ENCODE peak calls at places on chromosome 6, in four cellular contexts. A, W, J and U are unnamed samples.

GRCh38 chr6:141164042-141164748 is 968.5 kb upstream of the GJE1 start:
- DNase-seq in W (no peak), J (no peak), A (no peak), U (no peak)

GRCh38 chr6:11410539-11411307 is 126.8 kb upstream of the TMEM170B start:
- DNase-seq in W (no peak), J (no peak), A (no peak), U (no peak)

GRCh38 chr6:33677153-33677660 is 34.3 kb downstream of the UQCC2 start:
- DNase-seq in J (no peak), A (no peak), W (no peak), U (no peak)

GRCh38 chr6:162237331-162237730 is 490.2 kb downstream of the PRKN start:
- DNase-seq in A (no peak), W (no peak), J (no peak), U (no peak)

GRCh38 chr6:127813682-127814027 is 87.2 kb downstream of the THEMIS start:
- DNase-seq in W (no peak), J (no peak), A (no peak), U (no peak)

GRCh38 chr6:19399406-19399805 is 437.8 kb upstream of the ID4 start:
- DNase-seq in A (no peak), J (no peak), W (no peak), U (no peak)

GRCh38 chr6:470901-471448 is 79.4 kb downstream of the IRF4 start:
- DNase-seq in W (no peak), J (no peak), A (no peak), U (no peak)

GRCh38 chr6:52161689-52162438 is 24.3 kb upstream of the IL17A start:
- DNase-seq in W (no peak), A (no peak), J (no peak), U (no peak)

GRCh38 chr6:54850061-54850460 is 3.5 kb downstream of the FAM83B start:
- DNase-seq in J (no peak), A (no peak), W (no peak), U (no peak)

GRCh38 chr6:64383277-64383676 is 747.7 kb downstream of the PHF3 start:
- DNase-seq in A (no peak), W (no peak), J (no peak), U (no peak)

GRCh38 chr6:25601797-25602679 is 50.0 kb upstream of the SCGN start:
- DNase-seq in J (no peak), W (no peak), A (no peak), U (peak)

GRCh38 chr6:82240191-82240590 is 7.4 kb downstream of the IBTK start:
- DNase-seq in W (no peak), A (no peak), J (no peak), U (no peak)

GRCh38 chr6:2765896-2766766 is 938 bp downstream of the WRNIP1 start:
- DNase-seq in J (no peak), W (peak), A (peak), U (no peak)

GRCh38 chr6:137870744-137871247 is 3.7 kb downstream of the TNFAIP3 start:
- DNase-seq in J (no peak), A (no peak), W (no peak), U (no peak)

GRCh38 chr6:3656076-3656475 is 95.4 kb downstream of the PXDC1 start:
- DNase-seq in J (no peak), A (no peak), W (no peak), U (no peak)

GRCh38 chr6:32517654-32518445 is 12.2 kb downstream of the HLA-DRB5 start:
- DNase-seq in A (no peak), J (no peak), W (no peak), U (no peak)

GRCh38 chr6:30071858-30072257 is 3.7 kb downstream of the RNF39 start:
- DNase-seq in W (no peak), J (no peak), A (no peak), U (no peak)

GRCh38 chr6:14472964-14473363 is 355.4 kb downstream of the CD83 start:
- DNase-seq in A (no peak), W (no peak), J (no peak), U (no peak)

GRCh38 chr6:26349964-26350857 is 14.8 kb upstream of the BTN3A2 start:
- DNase-seq in A (no peak), W (no peak), J (no peak), U (no peak)

GRCh38 chr6:70955441-70956190 is 1.2 kb downstream of the B3GAT2 start:
- DNase-seq in J (peak), A (peak), W (peak), U (no peak)

GRCh38 chr6:23349521-23350147 is 776.4 kb upstream of the NRSN1 start:
- DNase-seq in W (no peak), J (no peak), A (no peak), U (no peak)

GRCh38 chr6:52368002-52368401 is 6.1 kb downstream of the PAQR8 start:
- DNase-seq in J (no peak), A (no peak), W (no peak), U (no peak)

GRCh38 chr6:28683945-28684538 is 158.4 kb downstream of the GPX5 start:
- DNase-seq in J (no peak), W (no peak), A (no peak), U (no peak)

GRCh38 chr6:110595112-110595511 is 118.7 kb upstream of the SLC22A16 start:
- DNase-seq in J (no peak), A (no peak), W (no peak), U (no peak)

GRCh38 chr6:113496157-113496556 is 361.0 kb upstream of the MARCKS start:
- DNase-seq in W (no peak), J (no peak), A (no peak), U (no peak)

GRCh38 chr6:68779366-68779765 is 144.3 kb downstream of the ADGRB3 start:
- DNase-seq in W (no peak), A (no peak), J (no peak), U (no peak)

GRCh38 chr6:44219815-44220784 is 3.3 kb upstream of the SLC29A1 start:
- DNase-seq in W (no peak), A (peak), J (no peak), U (no peak)

GRCh38 chr6:125375841-125376240 is 74.1 kb upstream of the HDDC2 start:
- DNase-seq in A (no peak), W (no peak), J (no peak), U (no peak)

GRCh38 chr6:13787146-13787545 is 27.2 kb downstream of the MCUR1 start:
- DNase-seq in J (no peak), W (no peak), A (no peak), U (no peak)

GRCh38 chr6:104940881-104941693 is 15.8 kb upstream of the LIN28B start:
- DNase-seq in A (peak), J (no peak), W (no peak), U (no peak)

GRCh38 chr6:142255785-142256184 is 46.0 kb upstream of the ADGRG6 start:
- DNase-seq in J (no peak), A (no peak), W (no peak), U (no peak)

GRCh38 chr6:70849348-70850069 is 107.4 kb downstream of the B3GAT2 start:
- DNase-seq in W (no peak), J (no peak), A (no peak), U (no peak)

GRCh38 chr6:152026291-152026690 is 218.8 kb downstream of the ESR1 start:
- DNase-seq in A (no peak), W (no peak), J (no peak), U (no peak)

GRCh38 chr6:170385506-170385905 is 78.9 kb downstream of the FAM120B start:
- DNase-seq in A (no peak), J (no peak), W (no peak), U (no peak)

GRCh38 chr6:121485359-121485809 is 49.9 kb downstream of the GJA1 start:
- DNase-seq in A (no peak), J (no peak), W (no peak), U (no peak)

GRCh38 chr6:150528648-150529285 is 70.9 kb upstream of the PLEKHG1 start:
- DNase-seq in W (no peak), J (no peak), A (peak), U (no peak)

GRCh38 chr6:30752164-30752927 is 8.0 kb upstream of the IER3 start:
- DNase-seq in J (no peak), A (peak), W (peak), U (no peak)